ENCODE peak calls at places on chromosomes 16 and 17, in nine cellular contexts. A is SK-N-SH, O is suprapubic skin, K is A549, M is transverse colon, S is stomach, N is upper lobe of left lung, F is ovary, H is sigmoid colon. V is an unnamed sample.

GRCh38 chr16:27771201-27771910 is 221.4 kb downstream of the KATNIP start:
- DNase-seq in K (no peak), M (no peak), H (no peak), N (no peak), O (no peak), A (no peak), S (no peak), F (no peak), V (no peak)

GRCh38 chr16:77963185-77964044 is 58.9 kb upstream of the CLEC3A start:
- DNase-seq in A (no peak), K (no peak), M (no peak), F (no peak), N (no peak), S (no peak), O (no peak), H (no peak), V (no peak)

GRCh38 chr17:82134101-82134500 is 36.1 kb upstream of the FASN start:
- DNase-seq in H (no peak), K (no peak), N (peak; percentile 93), A (peak; percentile 23), M (peak; percentile 29), F (no peak), O (peak; percentile 94), S (peak; percentile 79), V (peak; percentile 54)

GRCh38 chr17:32125848-32126153 is 16.5 kb upstream of the RHOT1 start:
- DNase-seq in S (no peak), M (no peak), N (no peak), O (no peak), F (no peak), K (no peak), A (no peak), H (no peak), V (no peak)

GRCh38 chr16:57361384-57361783 is 2.8 kb downstream of the CCL22 start:
- DNase-seq in F (no peak), S (peak; percentile 74), H (no peak), M (no peak), N (no peak), O (no peak), K (no peak), A (no peak), V (no peak)

GRCh38 chr17:13931752-13932477 is 137.4 kb upstream of the COX10 start:
- DNase-seq in M (peak; percentile 42), O (peak; percentile 84), A (no peak), S (peak; percentile 39), K (no peak), H (peak; percentile 88), F (no peak), N (peak; percentile 92), V (peak; percentile 33)

GRCh38 chr17:14209215-14209614 is 27.4 kb downstream of the CDRT15 start:
- DNase-seq in M (no peak), A (no peak), S (no peak), N (no peak), K (no peak), F (no peak), O (no peak), H (no peak), V (no peak)

GRCh38 chr16:2308089-2308962 is 32.2 kb downstream of the ABCA3 start:
- DNase-seq in S (no peak), M (no peak), K (no peak), H (no peak), A (no peak), N (no peak), O (no peak), F (no peak), V (no peak)

GRCh38 chr17:63830904-63831491 is 3.5 kb upstream of the FTSJ3 start:
- DNase-seq in A (no peak), N (no peak), H (no peak), K (no peak), O (no peak), F (no peak), M (no peak), S (no peak), V (no peak)

GRCh38 chr17:69609495-69610315 is 195.2 kb downstream of the MAP2K6 start:
- DNase-seq in M (no peak), N (no peak), A (no peak), H (no peak), K (no peak), F (no peak), S (no peak), O (no peak), V (no peak)

GRCh38 chr16:58063377-58064076 is 38.0 kb downstream of the MMP15 start:
- DNase-seq in A (no peak), F (no peak), H (no peak), M (no peak), N (no peak), O (no peak), S (no peak), K (no peak), V (no peak)

GRCh38 chr17:78933959-78934568 is 8.9 kb upstream of the TIMP2 start:
- DNase-seq in F (peak; percentile 99), H (peak; percentile 100), N (peak; percentile 81), M (peak; percentile 90), S (peak; percentile 96), K (peak; percentile 92), O (peak; percentile 97), A (peak; percentile 86), V (peak; percentile 96)
- H3K4me3 ChIP-seq in F (peak overlapping the region; percentile 16), H (peak overlapping the region; percentile 31), N (peak overlapping the region; percentile 28), M (no peak overlapping the region), S (peak overlapping the region; percentile 20), K (peak overlapping the region; percentile 26), O (peak overlapping the region; percentile 11), A (peak overlapping the region; percentile 23), V (no peak overlapping the region)

GRCh38 chr17:38430316-38430715 is 2.1 kb downstream of the ARHGAP23 start:
- DNase-seq in O (no peak), N (peak; percentile 35), S (no peak), F (no peak), M (no peak), K (no peak), A (no peak), H (no peak), V (no peak)
- TF ChIP-seq EP300 in O (no peak), N (no peak), S (no peak), F (no peak), M (no peak), K (no peak), A (no peak), H (no peak), V (no peak)

GRCh38 chr16:4677994-4678393 is 15.4 kb upstream of the NUDT16L1 start:
- DNase-seq in O (no peak), K (no peak), F (no peak), M (no peak), A (no peak), S (no peak), N (no peak), H (no peak), V (no peak)

GRCh38 chr16:4680673-4681470 is 12.5 kb upstream of the NUDT16L1 start:
- DNase-seq in O (no peak), M (no peak), N (no peak), A (no peak), F (no peak), S (peak; percentile 54), H (no peak), K (no peak), V (no peak)

GRCh38 chr16:4679854-4680636 is 13.3 kb upstream of the NUDT16L1 start:
- DNase-seq in K (no peak), S (peak; percentile 91), A (no peak), M (peak; percentile 73), F (peak; percentile 84), O (peak; percentile 90), H (peak; percentile 87), N (peak; percentile 84), V (peak; percentile 45)

GRCh38 chr16:4678596-4678995 is 14.8 kb upstream of the NUDT16L1 start:
- DNase-seq in M (no peak), F (no peak), N (no peak), K (no peak), O (no peak), A (no peak), H (no peak), S (no peak), V (no peak)

DNA sequence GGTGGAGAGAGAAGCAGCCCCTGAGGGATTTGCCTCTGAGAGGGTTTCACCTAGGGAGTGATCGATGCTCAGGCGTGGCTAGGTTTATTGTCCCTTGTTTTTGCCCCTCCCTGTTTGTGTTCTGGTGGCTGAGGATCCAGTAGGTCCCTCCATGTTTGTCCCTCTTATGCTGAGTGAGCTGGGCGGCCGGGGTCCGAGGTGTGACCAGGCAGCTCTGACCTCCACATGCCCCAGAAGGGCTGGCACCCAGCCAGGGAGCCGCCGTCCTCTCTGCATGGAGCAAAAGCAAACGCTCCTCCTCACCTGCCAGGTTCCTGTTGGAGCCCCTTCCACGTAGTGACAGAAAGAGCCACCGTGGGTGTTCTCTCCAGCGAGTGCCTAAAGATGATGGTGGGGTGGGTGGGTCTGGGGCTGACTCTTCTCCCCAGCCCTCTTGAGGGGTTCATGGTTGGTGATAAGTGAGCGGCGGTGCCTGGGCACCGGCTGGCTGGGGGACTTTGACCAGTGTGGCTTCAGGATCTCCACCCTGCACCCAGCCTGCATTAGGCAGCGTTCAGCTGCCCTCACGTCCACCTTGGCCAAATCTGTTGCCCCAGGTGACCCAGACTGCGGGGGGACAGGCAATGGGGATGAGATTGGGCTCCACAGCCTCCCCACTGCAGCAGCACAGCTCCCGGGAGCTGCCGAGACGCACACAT is 14.1 kb upstream of the NUDT16L1 start:
- DNase-seq in H (no peak), M (peak; percentile 67), K (no peak), A (peak; percentile 61), O (no peak), N (no peak), S (peak; percentile 76), F (peak; percentile 47), V (no peak)
- H3K4me3 ChIP-seq in H (peak overlapping the region; percentile 31), M (peak overlapping the region; percentile 29), K (no peak overlapping the region), A (no peak overlapping the region), O (peak overlapping the region; percentile 46), N (peak overlapping the region; percentile 31), S (peak overlapping the region; percentile 16), F (peak overlapping the region; percentile 31), V (peak overlapping the region; percentile 45)

GRCh38 chr17:27819171-27819544 is 18.8 kb upstream of the NOS2 start:
- DNase-seq in F (no peak), K (no peak), H (no peak), A (no peak), N (no peak), M (no peak), O (no peak), S (no peak), V (no peak)

GRCh38 chr17:27824176-27824575 is 23.8 kb upstream of the NOS2 start:
- DNase-seq in S (no peak), H (no peak), F (no peak), K (no peak), M (no peak), N (no peak), A (no peak), O (no peak), V (no peak)

GRCh38 chr17:27824745-27825144 is 24.4 kb upstream of the NOS2 start:
- DNase-seq in N (no peak), M (no peak), S (no peak), K (no peak), A (no peak), F (no peak), H (no peak), O (no peak), V (no peak)

GRCh38 chr17:27818311-27819170 is 18.2 kb upstream of the NOS2 start:
- DNase-seq in A (no peak), K (no peak), S (no peak), F (peak; percentile 22), H (no peak), O (no peak), N (no peak), M (peak; percentile 48), V (no peak)

DNA sequence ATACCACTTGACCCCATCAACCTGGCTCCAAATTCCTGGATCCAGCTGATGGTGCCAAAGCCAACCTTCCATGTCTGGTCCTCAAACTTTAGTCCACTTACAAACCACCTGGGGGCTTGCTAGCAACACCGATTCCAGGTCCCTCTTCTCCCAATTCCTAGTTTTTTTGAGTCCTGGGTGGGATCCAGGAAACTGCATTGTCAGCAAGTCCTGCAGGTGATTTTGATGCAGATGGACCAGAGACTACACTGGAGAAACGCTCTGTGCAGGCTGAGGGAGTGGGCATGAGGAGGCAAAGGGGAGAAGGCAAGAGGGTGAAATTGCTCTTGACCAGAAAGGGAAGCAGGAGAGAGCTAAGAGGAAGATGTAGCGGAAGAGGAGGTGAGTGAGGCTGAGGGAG is 21.0 kb upstream of the NOS2 start:
- DNase-seq in N (no peak), M (no peak), H (no peak), S (no peak), K (no peak), A (no peak), F (no peak), O (no peak), V (no peak)
- TF ChIP-seq EP300 in N (no peak), M (no peak), H (no peak), S (no peak), K (no peak), A (no peak), F (no peak), O (no peak), V (no peak)